ENCODE peak calls at places on chromosomes 6 and 20, in five cellular contexts. Y is stomach; G is CD8-positive, alpha-beta memory T cell; B is NT2/D1; R is neural progenitor cell. H is an unnamed sample.

GRCh38 chr6:157789297-157789696 is 33.7 kb upstream of the SNX9 start:
- DNase-seq in R (no peak), G (no peak), Y (no peak), B (no peak), H (no peak)

GRCh38 chr6:35465646-35466045 is 2.6 kb upstream of the RPL10A start:
- DNase-seq in Y (no peak), R (no peak), B (no peak), G (no peak), H (no peak)

GRCh38 chr20:18090044-18090443 is 32.3 kb upstream of the OVOL2 start:
- DNase-seq in Y (no peak), R (no peak), B (no peak), G (no peak), H (no peak)

GRCh38 chr20:59808729-59809381 is 124.6 kb downstream of the SYCP2 start:
- DNase-seq in R (no peak), G (no peak), Y (peak; percentile 21), B (no peak), H (no peak)

GRCh38 chr6:157128235-157128761 is 195.0 kb downstream of the TMEM242 start:
- DNase-seq in G (no peak), R (no peak), Y (no peak), B (no peak), H (no peak)

GRCh38 chr6:45595010-45595851 is 217.5 kb upstream of the SUPT3H start:
- DNase-seq in R (no peak), B (no peak), G (no peak), Y (no peak), H (no peak)

GRCh38 chr20:15834857-15835256 is 738.4 kb downstream of the KIF16B start:
- DNase-seq in Y (no peak), G (no peak), R (no peak), B (no peak), H (no peak)

GRCh38 chr6:13357551-13358075 is 29.3 kb upstream of the TBC1D7 start:
- DNase-seq in R (peak; percentile 70), Y (no peak), B (no peak), G (no peak), H (no peak)

GRCh38 chr20:37359836-37360235 is 13.9 kb downstream of the SRC start:
- DNase-seq in G (no peak), B (no peak), Y (no peak), R (no peak), H (no peak)

GRCh38 chr20:37362231-37362792 is 16.4 kb downstream of the SRC start:
- DNase-seq in G (no peak), Y (no peak), B (no peak), R (no peak), H (peak; percentile 62)

GRCh38 chr20:37362821-37363220 is 16.9 kb downstream of the SRC start:
- DNase-seq in R (no peak), G (no peak), Y (no peak), B (no peak), H (no peak)

GRCh38 chr20:37360515-37361115 is 14.7 kb downstream of the SRC start:
- DNase-seq in G (no peak), R (no peak), Y (no peak), B (no peak), H (peak; percentile 49)

DNA sequence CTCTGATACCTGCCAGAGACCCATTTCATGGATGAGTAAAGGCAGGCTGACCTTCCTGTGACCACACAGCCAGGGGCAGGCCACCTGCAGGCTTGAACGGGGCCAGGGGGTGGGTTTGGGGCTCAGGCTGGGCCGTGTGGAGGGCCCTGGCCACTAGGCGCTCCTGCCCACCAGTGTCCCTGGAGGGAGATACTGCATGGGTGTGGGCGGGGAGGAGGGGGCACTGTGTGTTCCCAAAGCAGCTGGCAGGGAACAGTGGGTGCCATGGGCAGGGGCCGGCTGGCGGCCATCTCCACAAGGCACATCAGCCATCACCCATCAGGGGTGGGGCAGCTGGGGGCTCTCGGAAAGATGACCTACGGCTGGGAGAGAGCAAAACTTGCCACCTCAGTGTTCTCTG is 15.4 kb downstream of the SRC start:
- DNase-seq in R (no peak), G (no peak), Y (no peak), B (no peak), H (no peak)
- H3K4me1 ChIP-seq in R (peaks cover 3% of the 10 kb centered on the region), G (no peaks in the 10 kb centered on the region), Y (peaks cover 64% of the 10 kb centered on the region), B (peaks cover 18% of the 10 kb centered on the region), H (no peaks in the 10 kb centered on the region)

GRCh38 chr6:72382602-72383529 is 239.0 kb upstream of the KCNQ5 start:
- DNase-seq in R (no peak), G (no peak), B (no peak), Y (no peak), H (no peak)

GRCh38 chr6:72390548-72390947 is 231.3 kb upstream of the KCNQ5 start:
- DNase-seq in G (no peak), Y (no peak), R (no peak), B (no peak), H (no peak)

DNA sequence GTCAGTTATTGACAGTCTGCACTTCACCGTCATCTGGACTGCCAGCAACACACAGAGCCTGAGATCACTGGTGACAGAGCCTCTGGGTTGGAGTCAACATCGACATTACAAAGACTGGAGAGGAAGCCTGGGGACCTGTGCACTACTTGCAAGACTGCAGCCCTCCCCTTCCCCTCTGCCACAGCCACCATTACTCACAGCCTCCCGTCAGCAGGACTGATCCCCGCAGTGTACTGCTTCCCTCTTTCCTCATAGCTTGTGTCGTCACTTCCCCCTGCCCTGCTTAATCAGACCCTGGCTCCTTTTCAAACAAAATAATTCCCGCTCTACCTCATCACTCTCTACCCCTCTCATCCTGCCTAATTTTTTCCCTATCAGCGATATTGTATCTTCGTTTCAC is 235.5 kb upstream of the KCNQ5 start:
- DNase-seq in Y (no peak), R (no peak), G (no peak), B (no peak), H (no peak)
- H3K4me3 ChIP-seq in Y (no peak overlapping the region), R (no peak overlapping the region), G (no peak overlapping the region), B (no peak overlapping the region), H (no peak overlapping the region)

DNA sequence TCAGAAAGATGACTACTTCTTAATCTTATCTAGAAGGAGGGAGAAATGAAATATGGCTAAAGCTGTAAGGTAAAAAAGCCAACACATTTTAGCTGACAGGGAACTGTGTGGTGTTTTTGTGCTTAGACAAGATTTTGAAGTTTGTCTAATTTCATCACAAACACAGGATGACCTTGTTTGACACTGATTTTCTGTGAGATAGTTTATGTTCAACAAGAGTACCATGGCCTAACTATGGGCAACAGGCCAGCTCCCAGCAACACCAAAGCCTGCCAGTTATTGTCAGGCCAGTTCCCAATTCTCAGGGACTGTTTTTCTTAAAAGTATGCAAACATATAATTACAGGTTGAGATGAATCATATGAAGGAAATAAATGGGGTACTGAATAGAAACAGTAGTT is 5.5 kb upstream of the ABCF1 start:
- DNase-seq in B (no peak), Y (no peak), G (no peak), R (no peak), H (no peak)
- H3K4me1 ChIP-seq in B (no peaks in the 10 kb centered on the region), Y (peaks cover 26% of the 10 kb centered on the region), G (peaks cover 14% of the 10 kb centered on the region), R (peaks cover 3% of the 10 kb centered on the region), H (no peaks in the 10 kb centered on the region)

GRCh38 chr6:28212510-28213212 is 12.4 kb upstream of the ZSCAN9 start:
- DNase-seq in Y (no peak), G (no peak), R (peak; percentile 78), B (peak; percentile 42), H (no peak)
- H3K4me3 ChIP-seq in Y (peak overlapping the region; percentile 31), G (no peak overlapping the region), R (peak overlapping the region; percentile 57), B (peak overlapping the region; percentile 32), H (peak overlapping the region; percentile 18)

GRCh38 chr6:44060622-44061374 is 66.5 kb downstream of the MRPL14 start:
- DNase-seq in R (no peak), Y (no peak), B (no peak), G (no peak), H (no peak)
- H3K4me1 ChIP-seq in R (no peaks in the 10 kb centered on the region), Y (peaks cover 39% of the 10 kb centered on the region), B (no peaks in the 10 kb centered on the region), G (no peaks in the 10 kb centered on the region), H (no peaks in the 10 kb centered on the region)

GRCh38 chr20:64189530-64189966 is 25.3 kb downstream of the MYT1 start:
- DNase-seq in R (no peak), B (no peak), G (no peak), Y (no peak), H (no peak)
- H3K4me3 ChIP-seq in R (no peak overlapping the region), B (no peak overlapping the region), G (no peak overlapping the region), Y (no peak overlapping the region), H (no peak overlapping the region)

GRCh38 chr6:33273924-33274902 is 2.3 kb downstream of the RPS18 start:
- DNase-seq in B (no peak), G (no peak), Y (no peak), R (no peak), H (peak; percentile 40)
- H3K4me1 ChIP-seq in B (peaks cover 7% of the 10 kb centered on the region), G (peaks cover 68% of the 10 kb centered on the region), Y (peaks cover 84% of the 10 kb centered on the region), R (peaks cover 42% of the 10 kb centered on the region), H (no peaks in the 10 kb centered on the region)

DNA sequence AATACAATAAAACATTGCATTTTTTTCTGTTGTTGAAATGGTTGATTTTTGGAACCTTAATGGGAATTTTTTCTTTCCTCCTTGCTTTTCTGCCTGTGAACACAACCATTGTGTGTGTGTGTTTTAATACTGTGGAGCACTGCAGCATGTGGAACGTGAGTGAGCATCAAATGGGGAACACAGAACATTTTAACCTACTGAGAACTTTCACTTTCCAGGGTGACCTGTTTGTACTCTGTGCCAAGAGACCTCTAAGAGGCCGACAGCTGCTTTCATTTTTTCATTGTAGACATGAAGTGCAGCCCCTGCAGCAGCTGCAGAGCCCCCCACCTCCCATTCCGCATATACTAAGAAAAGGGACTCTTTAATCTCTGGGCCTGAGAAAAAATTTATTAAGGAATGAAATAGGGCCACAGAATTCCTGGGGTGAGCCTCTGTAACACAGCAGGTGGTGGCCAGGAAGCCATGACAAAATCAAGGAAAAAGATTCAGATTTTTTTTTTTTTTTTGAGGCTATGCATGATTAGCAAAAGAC is 503.2 kb downstream of the CD109 start:
- DNase-seq in Y (no peak), B (no peak), R (no peak), G (no peak), H (no peak)
- H3K4me3 ChIP-seq in Y (no peak overlapping the region), B (no peak overlapping the region), R (no peak overlapping the region), G (no peak overlapping the region), H (no peak overlapping the region)

H was measured in aorta.